ENCODE peak calls at places on chromosome 20, in four cellular contexts. S, N, U and M are unnamed samples.

GRCh38 chr20:6519556-6519955 is 247.9 kb upstream of the BMP2 start:
- DNase-seq in U (no peak), S (no peak), N (no peak), M (no peak)

GRCh38 chr20:986733-987355 is 15.3 kb downstream of the RSPO4 start:
- DNase-seq in N (no peak), U (no peak), S (no peak), M (no peak)

GRCh38 chr20:17505664-17506517 is 25.3 kb downstream of the BFSP1 start:
- DNase-seq in N (peak; percentile 40), U (no peak), S (no peak), M (no peak)

GRCh38 chr20:17525650-17526049 is 5.5 kb downstream of the BFSP1 start:
- DNase-seq in U (peak; percentile 50), S (no peak), N (peak; percentile 44), M (peak; percentile 36)

GRCh38 chr20:1215386-1216170 is 10.3 kb upstream of the RAD21L1 start:
- DNase-seq in N (peak; percentile 68), S (no peak), U (no peak), M (no peak)

GRCh38 chr20:23656372-23656771 is 18.6 kb upstream of the CST3 start:
- DNase-seq in U (no peak), S (no peak), N (no peak), M (no peak)

GRCh38 chr20:46767127-46767761 is 57.8 kb downstream of the SLC2A10 start:
- DNase-seq in N (peak; percentile 54), S (no peak), U (peak; percentile 43), M (peak; percentile 70)

GRCh38 chr20:10856237-10856636 is 182.4 kb upstream of the JAG1 start:
- DNase-seq in N (no peak), S (no peak), U (no peak), M (no peak)

GRCh38 chr20:41217422-41217821 is 80.1 kb downstream of the PLCG1 start:
- DNase-seq in S (no peak), U (no peak), N (no peak), M (no peak)

GRCh38 chr20:57953638-57954037 is 243.8 kb upstream of the PMEPA1 start:
- DNase-seq in S (no peak), U (no peak), N (no peak), M (no peak)

GRCh38 chr20:46020515-46020914 is 8.5 kb upstream of the SLC12A5 start:
- DNase-seq in U (no peak), N (no peak), S (no peak), M (no peak)

GRCh38 chr20:33732166-33732970 is 572 bp downstream of the ZNF341 start:
- DNase-seq in N (peak; percentile 84), S (no peak), U (no peak), M (peak; percentile 84)

GRCh38 chr20:3239867-3240775 is 1.1 kb upstream of the SLC4A11 start:
- DNase-seq in U (no peak), S (no peak), N (no peak), M (peak; percentile 45)

GRCh38 chr20:12321746-12322145 is 404.1 kb downstream of the BTBD3 start:
- DNase-seq in S (no peak), U (no peak), N (no peak), M (no peak)

GRCh38 chr20:32560989-32561830 is 23.9 kb downstream of the NOL4L start:
- DNase-seq in S (no peak), U (no peak), N (no peak), M (no peak)

GRCh38 chr20:9503530-9504251 is 10.7 kb upstream of the LAMP5 start:
- DNase-seq in N (no peak), U (no peak), S (no peak), M (peak; percentile 44)

GRCh38 chr20:380763-381580 is 412 bp downstream of the TRIB3 start:
- DNase-seq in S (no peak), U (peak; percentile 87), N (peak; percentile 84), M (peak; percentile 84)

GRCh38 chr20:14521436-14521835 is 184.0 kb upstream of the FLRT3 start:
- DNase-seq in U (no peak), N (no peak), S (no peak), M (no peak)

GRCh38 chr20:3115190-3116107 is 30.9 kb upstream of the AVP start:
- DNase-seq in S (peak; percentile 31), U (peak; percentile 89), N (peak; percentile 67), M (peak; percentile 63)

GRCh38 chr20:2332711-2333110 is 36.9 kb downstream of the TGM3 start:
- DNase-seq in N (no peak), U (no peak), S (no peak), M (no peak)

GRCh38 chr20:61719691-61720347 is 345.9 kb downstream of the TAF4 start:
- DNase-seq in N (no peak), U (no peak), S (no peak), M (no peak)

GRCh38 chr20:45971425-45971674 is 653 bp downstream of the ZNF335 start:
- DNase-seq in U (no peak), S (no peak), N (no peak), M (no peak)

GRCh38 chr20:48595495-48596475 is 232.0 kb downstream of the PREX1 start:
- DNase-seq in S (no peak), N (no peak), U (no peak), M (no peak)

GRCh38 chr20:30168025-30168799 is 1089.3 kb upstream of the DEFB115 start:
- DNase-seq in N (no peak), S (no peak), U (peak; percentile 76), M (no peak)

GRCh38 chr20:37365760-37366638 is 20.1 kb downstream of the SRC start:
- DNase-seq in N (no peak), S (no peak), U (no peak), M (no peak)

GRCh38 chr20:61332016-61332975 is 80.2 kb downstream of the CDH4 start:
- DNase-seq in N (no peak), S (no peak), U (no peak), M (no peak)

GRCh38 chr20:31934968-31935764 is 16.7 kb downstream of the PDRG1 start:
- DNase-seq in U (peak; percentile 37), S (peak; percentile 50), N (no peak), M (peak; percentile 49)

GRCh38 chr20:32458061-32458836 is 100.1 kb downstream of the ASXL1 start:
- DNase-seq in U (peak; percentile 78), N (no peak), S (no peak), M (no peak)

GRCh38 chr20:40462600-40462999 is 226.4 kb downstream of the MAFB start:
- DNase-seq in N (no peak), S (no peak), U (no peak), M (no peak)

GRCh38 chr20:25389381-25389857 is 1.2 kb downstream of the ABHD12 start:
- DNase-seq in S (no peak), U (peak; percentile 13), N (no peak), M (no peak)

GRCh38 chr20:35974256-35974655 is 5.9 kb downstream of the CNBD2 start:
- DNase-seq in S (no peak), N (no peak), U (no peak), M (no peak)

GRCh38 chr20:11012975-11013374 is 339.2 kb upstream of the JAG1 start:
- DNase-seq in U (no peak), N (no peak), S (no peak), M (no peak)

GRCh38 chr20:64102647-64103354 is 4.6 kb downstream of the NPBWR2 start:
- DNase-seq in S (no peak), N (no peak), U (no peak), M (peak; percentile 71)
- TF ChIP-seq TEAD4 in S (no peak), N (no peak), U (no peak), M (no peak)

DNA sequence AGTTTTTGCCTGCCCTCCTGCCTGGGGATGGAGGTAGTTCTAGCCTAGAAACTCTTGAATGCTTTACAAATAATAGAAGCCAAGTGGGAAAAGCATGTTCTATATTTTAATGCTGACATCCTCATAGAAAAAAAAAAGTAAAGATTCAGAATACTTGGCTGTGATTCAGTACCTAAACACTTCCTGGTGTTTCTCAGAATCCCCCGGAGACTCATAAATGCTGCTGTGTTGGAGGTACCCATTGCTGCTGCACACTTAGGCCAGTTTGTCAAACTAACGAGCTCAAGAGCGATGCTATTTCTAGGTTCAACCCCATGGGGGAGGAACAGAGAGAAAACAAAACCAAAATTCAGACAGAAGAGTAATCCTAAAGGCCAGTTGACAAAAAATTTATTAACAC is 38.8 kb upstream of the ZFP64 start:
- DNase-seq in N (no peak), S (no peak), U (no peak), M (no peak)
- TF ChIP-seq TEAD4 in N (no peak), S (no peak), U (no peak), M (no peak)

GRCh38 chr20:63080411-63080810 is 73.6 kb upstream of the BHLHE23 start:
- DNase-seq in U (no peak), N (no peak), S (no peak), M (peak; percentile 5)
- TF ChIP-seq TEAD4 in U (no peak), N (no peak), S (no peak), M (no peak)

GRCh38 chr20:50344232-50345071 is 153.8 kb downstream of the CEBPB start:
- DNase-seq in U (no peak), N (peak; percentile 54), S (no peak), M (peak; percentile 51)

GRCh38 chr20:50345712-50346371 is 155.2 kb downstream of the CEBPB start:
- DNase-seq in N (no peak), U (no peak), S (no peak), M (no peak)

GRCh38 chr20:50347568-50347981 is 156.9 kb downstream of the CEBPB start:
- DNase-seq in S (no peak), U (no peak), N (no peak), M (no peak)

GRCh38 chr20:50348118-50348517 is 157.5 kb downstream of the CEBPB start:
- DNase-seq in S (no peak), N (peak; percentile 32), U (no peak), M (no peak)

DNA sequence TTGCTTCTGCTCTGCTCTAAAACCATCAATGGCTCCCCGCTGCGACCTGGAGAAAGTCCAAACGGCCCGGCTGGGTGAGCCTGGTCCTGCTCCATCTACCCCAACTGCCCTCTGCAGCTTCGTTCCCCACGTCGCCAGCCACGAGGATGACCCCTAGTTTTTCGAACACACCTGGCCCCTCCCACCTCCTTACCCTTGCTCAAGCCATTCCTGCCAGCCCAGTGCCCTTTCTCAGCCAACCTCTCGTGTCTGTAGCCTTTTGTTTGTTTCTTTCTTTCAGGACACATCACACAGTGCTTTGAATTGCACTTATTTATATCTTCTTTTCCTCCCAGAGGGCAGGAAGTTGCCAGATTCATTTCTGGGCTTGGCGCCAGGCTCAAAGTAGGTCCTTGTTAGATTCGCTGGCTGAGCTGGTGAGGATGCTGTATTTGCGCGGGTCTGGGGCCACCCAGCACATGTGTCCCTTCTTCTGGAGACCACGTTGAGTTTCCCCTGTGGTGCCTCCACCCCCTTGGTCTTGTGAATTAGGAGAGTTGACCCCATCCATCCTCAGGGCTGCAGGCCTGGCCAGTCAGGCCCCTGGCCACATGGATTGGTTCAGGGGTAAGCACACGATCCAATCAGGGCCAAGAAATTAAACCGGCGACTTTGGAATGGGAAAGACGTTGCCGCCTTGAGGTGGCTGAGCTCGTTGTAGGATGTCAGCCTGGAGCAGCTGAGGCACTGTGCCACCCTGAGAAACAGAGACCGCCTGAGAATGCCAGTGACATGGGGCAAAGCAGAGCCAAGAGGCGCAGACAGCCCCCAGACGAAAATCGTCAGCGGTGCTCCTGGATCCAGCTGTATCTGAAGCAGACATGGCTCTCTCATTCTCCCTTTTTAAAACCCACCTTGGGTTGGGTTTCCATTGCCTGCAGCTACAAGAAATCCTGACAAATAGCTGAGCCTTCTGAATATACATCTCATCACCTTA is 156.0 kb downstream of the CEBPB start:
- DNase-seq in U (peak; percentile 82), N (no peak), S (no peak), M (no peak)
- TF ChIP-seq TEAD4 in U (no peak), N (no peak), S (no peak), M (no peak)